ENCODE peak calls at places on chromosomes 6 and 20, in nine cellular contexts. N, L, T, H, Z, F, V, K and U are unnamed samples.

GRCh38 chr20:50350510-50351249 is 159.5 kb upstream of the PTPN1 start:
- DNase-seq in N (no peak), L (no peak), T (no peak), H (no peak), Z (no peak), F (no peak), V (no peak), K (no peak), U (no peak)

GRCh38 chr20:48201881-48202280 is 416.6 kb upstream of the SULF2 start:
- DNase-seq in N (no peak), L (no peak), T (no peak), H (no peak), Z (no peak), F (no peak), V (peak), K (no peak), U (no peak)

GRCh38 chr20:43939762-43940121 is 25.1 kb downstream of the TOX2 start:
- DNase-seq in N (no peak), L (no peak), T (no peak), H (no peak), Z (no peak), F (no peak), V (no peak), K (no peak), U (no peak)

GRCh38 chr6:49504666-49505065 is 4.9 kb downstream of the GLYATL3 start:
- DNase-seq in N (no peak), L (no peak), T (no peak), H (no peak), Z (no peak), F (no peak), V (no peak), K (no peak), U (no peak)

GRCh38 chr6:50353603-50354002 is 303.9 kb upstream of the DEFB112 start:
- DNase-seq in N (no peak), L (no peak), T (no peak), H (no peak), Z (no peak), F (no peak), V (no peak), K (no peak), U (no peak)

GRCh38 chr6:136089885-136090284 is 160.2 kb downstream of the MTFR2 start:
- DNase-seq in N (no peak), L (no peak), T (no peak), H (no peak), Z (no peak), F (no peak), V (no peak), K (no peak), U (no peak)

GRCh38 chr6:108850669-108851467 is 2.6 kb downstream of the ARMC2 start:
- DNase-seq in N (no peak), L (no peak), T (no peak), H (no peak), Z (no peak), F (no peak), V (peak), K (no peak), U (no peak)

GRCh38 chr6:32084780-32085179 is 24.4 kb downstream of the TNXB start:
- DNase-seq in N (no peak), L (no peak), T (no peak), H (no peak), Z (no peak), F (no peak), V (no peak), K (no peak), U (no peak)

GRCh38 chr6:30926644-30927043 is 5.3 kb downstream of the SFTA2 start:
- DNase-seq in N (no peak), L (no peak), T (no peak), H (no peak), Z (no peak), F (no peak), V (no peak), K (no peak), U (no peak)

GRCh38 chr6:21208796-21209186 is 384.8 kb upstream of the SOX4 start:
- DNase-seq in N (no peak), L (peak), T (no peak), H (no peak), Z (no peak), F (peak), V (no peak), K (no peak), U (no peak)

GRCh38 chr6:160348552-160349441 is 619 bp downstream of the SLC22A3 start:
- DNase-seq in N (no peak), L (no peak), T (peak), H (no peak), Z (no peak), F (no peak), V (no peak), K (no peak), U (peak)

GRCh38 chr6:110949679-110950285 is 8.7 kb upstream of the GTF3C6 start:
- DNase-seq in N (no peak), L (no peak), T (no peak), H (no peak), Z (no peak), F (no peak), V (no peak), K (no peak), U (peak)

GRCh38 chr20:4601630-4602296 is 119.9 kb upstream of the PRND start:
- DNase-seq in N (no peak), L (no peak), T (peak), H (no peak), Z (no peak), F (peak), V (peak), K (no peak), U (peak)

GRCh38 chr6:97923249-97923648 is 640.2 kb upstream of the MMS22L start:
- DNase-seq in N (no peak), L (no peak), T (no peak), H (no peak), Z (no peak), F (no peak), V (no peak), K (no peak), U (no peak)

GRCh38 chr20:49045440-49046086 is 549 bp upstream of the CSE1L start:
- DNase-seq in N (no peak), L (no peak), T (peak), H (no peak), Z (no peak), F (no peak), V (peak), K (no peak), U (no peak)

GRCh38 chr6:117547688-117548621 is 54.4 kb downstream of the GOPC start:
- DNase-seq in N (no peak), L (no peak), T (peak), H (no peak), Z (peak), F (no peak), V (peak), K (peak), U (peak)

GRCh38 chr20:34110025-34111013 is 1.7 kb downstream of the EIF2S2 start:
- DNase-seq in N (no peak), L (no peak), T (no peak), H (no peak), Z (no peak), F (no peak), V (no peak), K (no peak), U (no peak)

GRCh38 chr6:77180367-77180766 is 282.9 kb downstream of the HTR1B start:
- DNase-seq in N (no peak), L (no peak), T (no peak), H (no peak), Z (no peak), F (no peak), V (no peak), K (no peak), U (no peak)

GRCh38 chr6:72716916-72717315 is 95.1 kb downstream of the KCNQ5 start:
- DNase-seq in N (no peak), L (no peak), T (no peak), H (no peak), Z (no peak), F (no peak), V (no peak), K (no peak), U (no peak)

GRCh38 chr20:4026093-4026601 is 10.8 kb upstream of the RNF24 start:
- DNase-seq in N (no peak), L (no peak), T (no peak), H (no peak), Z (no peak), F (no peak), V (no peak), K (no peak), U (no peak)

GRCh38 chr6:56335733-56336132 is 88.4 kb upstream of the COL21A1 start:
- DNase-seq in N (no peak), L (no peak), T (no peak), H (no peak), Z (no peak), F (no peak), V (no peak), K (no peak), U (no peak)

GRCh38 chr6:96727144-96727543 is 110.1 kb downstream of the GPR63 start:
- DNase-seq in N (no peak), L (no peak), T (no peak), H (no peak), Z (no peak), F (no peak), V (no peak), K (no peak), U (no peak)

GRCh38 chr6:138724015-138724414 is 49.6 kb upstream of the CCDC28A start:
- DNase-seq in N (no peak), L (no peak), T (no peak), H (no peak), Z (no peak), F (no peak), V (no peak), K (no peak), U (no peak)

GRCh38 chr6:11174245-11174616 is 58.2 kb downstream of the NEDD9 start:
- DNase-seq in N (no peak), L (no peak), T (no peak), H (no peak), Z (no peak), F (no peak), V (no peak), K (no peak), U (no peak)

GRCh38 chr6:142850653-142851434 is 94.1 kb downstream of the HIVEP2 start:
- DNase-seq in N (no peak), L (no peak), T (no peak), H (no peak), Z (no peak), F (peak), V (no peak), K (no peak), U (no peak)

GRCh38 chr6:31764239-31764638 is 1.8 kb downstream of the SAPCD1 start:
- DNase-seq in N (no peak), L (no peak), T (no peak), H (no peak), Z (no peak), F (no peak), V (peak), K (no peak), U (no peak)

GRCh38 chr6:48177786-48178185 is 66.8 kb upstream of the PTCHD4 start:
- DNase-seq in N (no peak), L (no peak), T (no peak), H (no peak), Z (no peak), F (no peak), V (no peak), K (no peak), U (no peak)

GRCh38 chr20:6282642-6283041 is 159.8 kb upstream of the FERMT1 start:
- DNase-seq in N (no peak), L (no peak), T (no peak), H (no peak), Z (no peak), F (no peak), V (no peak), K (no peak), U (no peak)

GRCh38 chr20:25077610-25078169 is 4.3 kb downstream of the VSX1 start:
- DNase-seq in N (no peak), L (peak), T (peak), H (no peak), Z (no peak), F (no peak), V (peak), K (no peak), U (peak)